ENCODE peak calls at places on chromosomes 1 and 21, in eight cellular contexts. F is CD8-positive, alpha-beta T cell; A is glutamatergic neuron; C is fibroblast of pulmonary artery; T is fibroblast of mammary gland; B is astrocyte of the cerebellum; E is GM13976; L is RWPE1. G is an unnamed sample.

GRCh38 chr1:207298666-207299065 is 22.8 kb upstream of the CD55 start:
- DNase-seq in F (no peak), A (no peak), C (no peak), T (no peak), B (peak), E (no peak), L (no peak), G (no peak)

GRCh38 chr21:22710725-22711124 is 1712.5 kb downstream of the NCAM2 start:
- DNase-seq in F (no peak), A (no peak), C (no peak), T (no peak), B (no peak), E (no peak), L (no peak), G (no peak)

GRCh38 chr21:46111857-46112730 is 14.2 kb downstream of the COL6A2 start:
- DNase-seq in F (no peak), A (peak), C (no peak), T (no peak), B (no peak), E (no peak), L (no peak), G (no peak)

GRCh38 chr1:193625255-193625654 is 438.8 kb upstream of the B3GALT2 start:
- DNase-seq in F (no peak), A (no peak), C (no peak), T (no peak), B (no peak), E (no peak), L (no peak), G (no peak)

GRCh38 chr1:234864116-234864515 is 254.1 kb upstream of the IRF2BP2 start:
- DNase-seq in F (no peak), A (no peak), C (no peak), T (no peak), B (no peak), E (no peak), L (no peak), G (no peak)

GRCh38 chr1:22920734-22921451 is 51.8 kb downstream of the LACTBL1 start:
- DNase-seq in F (no peak), A (no peak), C (no peak), T (no peak), B (no peak), E (no peak), L (no peak), G (no peak)

GRCh38 chr1:87840772-87841171 is 512.1 kb downstream of the LMO4 start:
- DNase-seq in F (no peak), A (no peak), C (no peak), T (no peak), B (no peak), E (no peak), L (no peak), G (no peak)

GRCh38 chr1:9149151-9149550 is 20.2 kb upstream of the GPR157 start:
- DNase-seq in F (no peak), A (no peak), C (no peak), T (no peak), B (no peak), E (no peak), L (no peak), G (no peak)

GRCh38 chr1:17028662-17029188 is 17.0 kb upstream of the ATP13A2 start:
- DNase-seq in F (no peak), A (no peak), C (no peak), T (no peak), B (no peak), E (no peak), L (no peak), G (no peak)

GRCh38 chr1:170634819-170635410 is 29.0 kb upstream of the PRRX1 start:
- DNase-seq in F (no peak), A (no peak), C (peak), T (peak), B (no peak), E (no peak), L (no peak), G (no peak)

GRCh38 chr1:229253170-229253974 is 17.5 kb upstream of the RAB4A start:
- DNase-seq in F (no peak), A (no peak), C (no peak), T (peak), B (peak), E (peak), L (peak), G (no peak)

GRCh38 chr1:115283249-115283648 is 54.8 kb downstream of the NGF start:
- DNase-seq in F (no peak), A (no peak), C (no peak), T (no peak), B (no peak), E (no peak), L (no peak), G (no peak)

GRCh38 chr1:175540928-175541645 is 202.3 kb downstream of the TNR start:
- DNase-seq in F (no peak), A (no peak), C (no peak), T (no peak), B (no peak), E (no peak), L (no peak), G (no peak)

GRCh38 chr1:231039161-231040018 is 664 bp downstream of the FAM89A start:
- DNase-seq in F (peak), A (peak), C (peak), T (no peak), B (no peak), E (peak), L (peak), G (no peak)

GRCh38 chr1:50929376-50929958 is 30.6 kb downstream of the FAF1 start:
- DNase-seq in F (no peak), A (no peak), C (peak), T (peak), B (peak), E (no peak), L (peak), G (no peak)

GRCh38 chr1:32998009-32998555 is 33.5 kb upstream of the RNF19B start:
- DNase-seq in F (no peak), A (no peak), C (peak), T (peak), B (no peak), E (no peak), L (no peak), G (no peak)

GRCh38 chr1:14625587-14626447 is 27.3 kb downstream of the KAZN start:
- DNase-seq in F (no peak), A (no peak), C (no peak), T (no peak), B (no peak), E (no peak), L (no peak), G (no peak)

GRCh38 chr1:35044406-35044805 is 12.7 kb upstream of the ZMYM6 start:
- DNase-seq in F (no peak), A (no peak), C (no peak), T (no peak), B (no peak), E (no peak), L (no peak), G (no peak)

GRCh38 chr21:37206531-37206930 is 60.6 kb downstream of the VPS26C start:
- DNase-seq in F (no peak), A (no peak), C (no peak), T (no peak), B (no peak), E (no peak), L (no peak), G (no peak)

GRCh38 chr1:67192902-67193301 is 26.6 kb downstream of the IL23R start:
- DNase-seq in F (no peak), A (no peak), C (no peak), T (no peak), B (no peak), E (no peak), L (no peak), G (no peak)

GRCh38 chr1:39876136-39876535 is 7.2 kb downstream of the TRIT1 start:
- DNase-seq in F (no peak), A (no peak), C (no peak), T (no peak), B (no peak), E (no peak), L (no peak), G (no peak)

GRCh38 chr1:28412731-28413130 is 43.2 kb downstream of the PHACTR4 start:
- DNase-seq in F (no peak), A (no peak), C (no peak), T (peak), B (peak), E (no peak), L (no peak), G (no peak)

GRCh38 chr1:25906644-25907300 is 553 bp upstream of the STMN1 start:
- DNase-seq in F (no peak), A (peak), C (no peak), T (no peak), B (no peak), E (no peak), L (no peak), G (no peak)

DNA sequence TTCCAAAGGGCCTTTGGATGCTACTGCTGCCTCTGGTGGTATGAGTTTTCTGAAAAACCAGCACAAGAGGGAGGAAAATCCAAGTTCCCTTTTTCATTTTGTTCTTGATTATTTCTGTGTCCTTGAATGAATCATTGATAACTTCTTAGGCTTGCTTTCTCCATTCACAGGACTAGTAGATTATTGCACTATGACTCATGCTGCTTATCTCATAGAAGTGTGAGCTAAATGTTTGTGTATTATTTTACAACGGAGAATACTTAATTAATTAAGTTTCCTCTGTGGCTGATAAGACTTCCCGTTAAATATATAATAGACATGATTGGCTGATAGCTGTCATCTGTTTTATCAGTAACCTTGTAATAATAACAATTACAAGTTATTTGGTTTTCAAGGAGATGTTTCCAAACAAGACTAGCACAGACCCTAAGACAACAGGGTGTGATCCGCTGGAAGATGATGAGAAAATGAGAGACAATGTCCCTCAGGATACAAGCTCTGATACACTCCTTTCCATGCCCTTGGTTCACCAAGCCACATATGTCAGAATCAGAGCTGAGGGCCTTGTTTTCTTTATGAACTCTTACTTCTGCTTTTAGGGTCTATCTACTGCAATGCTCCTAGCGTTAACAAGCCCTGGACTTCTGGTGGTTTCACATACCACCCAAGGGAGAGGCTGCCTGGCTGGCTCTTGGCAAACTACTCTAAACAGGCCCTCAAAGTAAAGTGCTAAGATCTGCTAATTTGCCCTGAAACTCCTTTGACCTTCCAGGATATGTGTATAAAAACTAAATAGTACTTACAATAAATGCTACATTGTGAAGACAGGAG is 1078.3 kb downstream of the TTLL7 start:
- DNase-seq in F (no peak), A (no peak), C (peak), T (peak), B (no peak), E (no peak), L (no peak), G (no peak)
- TF ChIP-seq CTCF in F (no peak), A (no peak), C (no peak), T (no peak), B (no peak), E (no peak), L (no peak), G (no peak)

GRCh38 chr21:35505067-35505466 is 456.0 kb upstream of the RUNX1 start:
- DNase-seq in F (no peak), A (no peak), C (no peak), T (no peak), B (no peak), E (no peak), L (no peak), G (no peak)
- TF ChIP-seq CTCF in F (no peak), A (no peak), C (no peak), T (no peak), B (no peak), E (no peak), L (no peak), G (no peak)

GRCh38 chr1:113950908-113951307 is 21.8 kb downstream of the HIPK1 start:
- DNase-seq in F (no peak), A (no peak), C (no peak), T (no peak), B (no peak), E (no peak), L (no peak), G (no peak)

GRCh38 chr1:113946668-113947387 is 17.7 kb downstream of the HIPK1 start:
- DNase-seq in F (no peak), A (no peak), C (no peak), T (no peak), B (no peak), E (no peak), L (no peak), G (no peak)

GRCh38 chr1:113951719-113952118 is 22.6 kb downstream of the HIPK1 start:
- DNase-seq in F (no peak), A (no peak), C (no peak), T (no peak), B (no peak), E (no peak), L (no peak), G (no peak)

GRCh38 chr1:113947388-113948107 is 18.4 kb downstream of the HIPK1 start:
- DNase-seq in F (no peak), A (no peak), C (no peak), T (no peak), B (no peak), E (no peak), L (no peak), G (no peak)

DNA sequence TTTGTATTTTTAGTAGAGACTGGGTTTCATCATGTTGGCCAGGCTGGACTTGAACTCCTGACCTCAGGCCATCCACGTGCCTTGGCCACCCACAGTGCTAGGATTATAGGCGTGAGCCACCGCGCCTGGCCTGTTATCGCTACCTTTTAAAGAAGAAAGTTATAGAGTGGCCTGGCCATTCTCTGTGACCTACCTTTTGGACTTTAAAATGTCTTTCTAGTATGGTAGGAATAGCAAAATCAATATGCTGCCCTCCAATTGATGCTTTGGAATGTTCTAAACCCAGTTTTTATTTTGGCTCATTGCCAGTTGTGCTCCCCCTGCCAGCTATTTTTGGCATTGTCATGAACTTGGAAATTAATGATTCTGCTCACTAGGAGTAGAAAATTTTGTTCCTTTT is 19.9 kb downstream of the HIPK1 start:
- DNase-seq in F (no peak), A (no peak), C (no peak), T (peak), B (no peak), E (no peak), L (peak), G (no peak)
- TF ChIP-seq CTCF in F (peak), A (no peak), C (peak), T (peak), B (peak), E (no peak), L (peak), G (peak)

GRCh38 chr1:20037877-20038276 is 32.1 kb upstream of the PLA2G5 start:
- DNase-seq in F (no peak), A (no peak), C (no peak), T (no peak), B (no peak), E (no peak), L (no peak), G (no peak)
- TF ChIP-seq CTCF in F (no peak), A (no peak), C (no peak), T (no peak), B (no peak), E (no peak), L (no peak), G (no peak)

GRCh38 chr1:162248854-162249535 is 127.7 kb downstream of the SPATA46 start:
- DNase-seq in F (no peak), A (no peak), C (no peak), T (no peak), B (peak), E (no peak), L (no peak), G (no peak)

GRCh38 chr1:162250004-162250730 is 126.5 kb downstream of the SPATA46 start:
- DNase-seq in F (no peak), A (no peak), C (no peak), T (no peak), B (no peak), E (no peak), L (no peak), G (no peak)

GRCh38 chr1:162253790-162254189 is 122.9 kb downstream of the SPATA46 start:
- DNase-seq in F (no peak), A (no peak), C (no peak), T (no peak), B (no peak), E (no peak), L (no peak), G (no peak)

GRCh38 chr1:162251102-162251501 is 125.6 kb downstream of the SPATA46 start:
- DNase-seq in F (no peak), A (no peak), C (no peak), T (no peak), B (no peak), E (no peak), L (no peak), G (no peak)

GRCh38 chr1:162252209-162252608 is 124.4 kb downstream of the SPATA46 start:
- DNase-seq in F (no peak), A (no peak), C (no peak), T (no peak), B (no peak), E (no peak), L (no peak), G (no peak)
- TF ChIP-seq CTCF in F (no peak), A (no peak), C (no peak), T (no peak), B (no peak), E (no peak), L (no peak), G (no peak)

GRCh38 chr1:182595641-182596240 is 6.7 kb upstream of the RNASEL start:
- DNase-seq in F (peak), A (peak), C (peak), T (peak), B (no peak), E (peak), L (peak), G (no peak)
- TF ChIP-seq CTCF in F (peak), A (peak), C (peak), T (peak), B (peak), E (peak), L (peak), G (peak)

GRCh38 chr1:233675893-233676292 is 62.0 kb downstream of the KCNK1 start:
- DNase-seq in F (no peak), A (no peak), C (no peak), T (no peak), B (no peak), E (no peak), L (no peak), G (no peak)
- TF ChIP-seq CTCF in F (no peak), A (no peak), C (no peak), T (no peak), B (no peak), E (no peak), L (no peak), G (no peak)

GRCh38 chr1:212979340-212980122 is 29.2 kb downstream of the VASH2 start:
- DNase-seq in F (no peak), A (no peak), C (no peak), T (no peak), B (no peak), E (peak), L (no peak), G (no peak)

GRCh38 chr1:212981571-212982328 is 31.4 kb downstream of the VASH2 start:
- DNase-seq in F (no peak), A (peak), C (no peak), T (no peak), B (no peak), E (no peak), L (no peak), G (no peak)

GRCh38 chr1:212977781-212978645 is 27.7 kb downstream of the VASH2 start:
- DNase-seq in F (no peak), A (no peak), C (no peak), T (no peak), B (no peak), E (peak), L (no peak), G (no peak)

GRCh38 chr1:212981025-212981495 is 30.7 kb downstream of the VASH2 start:
- DNase-seq in F (no peak), A (no peak), C (peak), T (no peak), B (no peak), E (no peak), L (no peak), G (no peak)

DNA sequence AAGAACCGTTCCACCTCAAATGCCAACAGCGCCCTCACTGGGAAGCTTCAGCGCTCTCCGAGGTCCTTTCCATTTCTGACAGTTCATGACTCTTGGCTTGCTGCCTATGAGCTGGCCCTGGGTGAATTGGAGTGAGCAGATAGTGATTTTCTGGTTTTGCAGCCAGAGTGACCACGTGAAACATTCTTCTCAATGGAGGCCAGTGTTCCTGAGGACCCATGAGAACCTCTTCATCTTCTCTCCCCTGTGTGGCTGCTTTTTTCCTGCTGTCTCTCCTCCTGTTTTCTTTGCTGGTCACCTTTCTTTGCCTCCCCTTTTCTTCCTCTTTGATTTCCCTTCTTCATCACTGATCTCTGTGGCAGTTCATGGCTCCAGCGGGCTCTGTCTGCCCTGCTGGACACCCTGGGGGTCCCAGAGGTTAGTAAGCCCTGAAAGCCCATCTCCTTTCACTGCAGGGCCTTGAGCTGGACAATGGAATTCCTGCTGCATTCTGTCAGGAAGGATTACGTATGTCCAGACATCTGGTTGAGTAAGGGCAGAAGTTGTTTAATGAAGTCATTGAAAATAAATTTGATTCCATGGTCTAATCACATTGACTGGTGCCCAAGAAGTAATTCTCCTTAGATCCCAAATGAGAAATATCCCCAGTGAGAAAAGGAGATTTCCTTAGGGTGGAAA is 29.9 kb downstream of the VASH2 start:
- DNase-seq in F (no peak), A (no peak), C (peak), T (peak), B (peak), E (no peak), L (no peak), G (no peak)
- TF ChIP-seq CTCF in F (no peak), A (no peak), C (no peak), T (no peak), B (no peak), E (no peak), L (no peak), G (no peak)

G was measured in BJ.